ENCODE peak calls at places on chromosomes 3 and 15, in six cellular contexts. F is A549, R is Peyer's patch, X is tibial nerve, C is transverse colon, K is H1. A is an unnamed sample.

GRCh38 chr3:158920375-158920774 is 118.5 kb downstream of the MFSD1 start:
- DNase-seq in X (no peak), K (no peak), F (no peak), C (no peak), R (no peak), A (no peak)

GRCh38 chr3:39142067-39142466 is 11.3 kb downstream of the CSRNP1 start:
- DNase-seq in R (no peak), K (no peak), C (peak; percentile 73), F (no peak), X (no peak), A (no peak)

GRCh38 chr15:44101944-44102343 is 93.1 kb downstream of the FRMD5 start:
- DNase-seq in C (no peak), R (no peak), X (no peak), F (peak; percentile 8), K (no peak), A (no peak)

GRCh38 chr3:125194061-125194848 is 18.3 kb downstream of the SLC12A8 start:
- DNase-seq in C (no peak), X (no peak), R (no peak), K (no peak), F (no peak), A (no peak)

GRCh38 chr3:160921020-160921635 is 165.1 kb downstream of the PPM1L start:
- DNase-seq in C (no peak), F (peak; percentile 46), X (peak; percentile 22), R (no peak), K (no peak), A (peak; percentile 49)

GRCh38 chr15:63104727-63105126 is 16.9 kb upstream of the LACTB start:
- DNase-seq in C (no peak), R (no peak), X (no peak), K (no peak), F (no peak), A (no peak)

GRCh38 chr15:69224383-69224782 is 63.9 kb downstream of the GLCE start:
- DNase-seq in X (no peak), R (no peak), F (no peak), K (no peak), C (peak; percentile 73), A (no peak)

GRCh38 chr3:37031115-37031682 is 37.9 kb downstream of the MLH1 start:
- DNase-seq in F (no peak), K (no peak), C (no peak), X (no peak), R (no peak), A (peak; percentile 32)

GRCh38 chr3:66036586-66037061 is 2.1 kb downstream of the MAGI1 start:
- DNase-seq in C (no peak), R (no peak), K (peak; percentile 59), F (no peak), X (no peak), A (peak; percentile 14)

GRCh38 chr3:60301142-60301541 is 950.1 kb downstream of the FHIT start:
- DNase-seq in K (no peak), R (no peak), X (no peak), F (no peak), C (no peak), A (no peak)

GRCh38 chr3:148528024-148528423 is 169.7 kb upstream of the AGTR1 start:
- DNase-seq in K (no peak), R (no peak), F (no peak), C (no peak), X (no peak), A (no peak)

GRCh38 chr3:119240582-119241434 is at the start of gene B4GALT4:
- DNase-seq in R (peak; percentile 85), X (peak; percentile 71), F (peak; percentile 90), C (peak; percentile 93), K (peak; percentile 88), A (peak; percentile 91)
- TF ChIP-seq POLR2A in R (peak; percentile 95), X (peak; percentile 91), F (peak; percentile 80), C (peak; percentile 96), K (peak; percentile 89), A (no peak)

DNA sequence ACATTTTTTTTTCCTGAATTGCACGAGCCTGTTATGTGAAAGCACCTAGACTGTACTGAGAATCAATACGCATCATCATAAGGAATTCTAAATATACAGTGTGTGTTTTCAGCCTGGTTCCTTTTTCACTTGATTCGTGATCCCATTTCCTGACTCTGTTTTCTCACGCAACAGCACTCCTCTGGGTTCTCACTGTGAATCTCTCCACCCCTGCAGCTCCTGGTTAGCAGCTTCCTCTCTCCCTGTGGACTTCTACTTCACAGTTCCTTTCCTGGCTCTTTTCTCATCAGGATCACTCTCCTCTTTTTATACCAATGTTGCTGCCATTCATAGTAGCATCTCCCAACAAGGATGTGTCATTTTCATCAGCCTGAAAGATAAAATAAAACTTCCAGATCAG is 297.2 kb downstream of the CADM2 start:
- DNase-seq in K (no peak), C (no peak), F (no peak), R (no peak), X (no peak), A (no peak)
- H3K27ac ChIP-seq in K (no peak overlapping the region), C (no peak overlapping the region), F (no peak overlapping the region), R (no peak overlapping the region), X (no peak overlapping the region), A (no peak overlapping the region)

GRCh38 chr3:186097663-186098451 is 11.0 kb downstream of the ETV5 start:
- DNase-seq in C (peak; percentile 67), F (peak; percentile 91), X (peak; percentile 33), R (no peak), K (peak; percentile 84), A (peak; percentile 80)
- TF ChIP-seq POLR2A in C (no peak), F (no peak), X (no peak), R (no peak), K (peak; percentile 17), A (no peak)

DNA sequence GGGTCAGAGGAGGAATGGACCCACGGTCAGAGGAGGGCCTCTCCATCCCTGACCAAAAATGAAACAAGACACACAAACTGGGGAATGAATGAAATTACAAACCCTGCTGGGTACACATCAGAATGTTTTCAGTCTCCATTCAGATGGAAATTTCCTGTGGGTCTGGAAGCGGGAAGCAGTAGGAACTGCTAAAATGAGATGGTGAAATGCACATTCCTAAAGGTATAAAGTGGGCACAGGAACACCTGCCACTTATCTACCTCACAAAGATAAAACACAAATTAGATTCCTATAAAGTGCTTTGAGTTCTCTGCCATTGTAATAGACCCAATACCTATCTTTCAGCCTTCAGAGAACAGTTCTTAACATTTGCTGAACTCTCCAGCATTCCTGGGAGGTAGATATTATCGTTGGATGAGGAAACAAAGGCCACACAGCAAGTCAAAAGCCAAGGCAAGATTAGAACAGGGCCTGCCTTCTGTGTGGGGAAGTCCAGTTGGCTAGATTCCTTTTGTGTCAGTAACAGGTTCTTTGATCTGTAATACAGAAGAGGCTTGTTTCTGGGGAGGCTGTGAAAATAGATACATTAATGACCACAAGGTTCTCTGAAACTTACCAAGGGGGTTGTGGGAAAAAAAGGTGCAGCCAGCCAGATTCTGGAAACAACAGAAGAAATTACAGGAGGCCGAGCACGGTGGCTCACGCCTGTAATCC is 98.4 kb downstream of the IGF2BP2 start:
- DNase-seq in K (no peak), X (no peak), F (no peak), R (no peak), C (no peak), A (peak; percentile 41)
- H3K27ac ChIP-seq in K (no peak overlapping the region), X (no peak overlapping the region), F (no peak overlapping the region), R (no peak overlapping the region), C (no peak overlapping the region), A (no peak overlapping the region)

DNA sequence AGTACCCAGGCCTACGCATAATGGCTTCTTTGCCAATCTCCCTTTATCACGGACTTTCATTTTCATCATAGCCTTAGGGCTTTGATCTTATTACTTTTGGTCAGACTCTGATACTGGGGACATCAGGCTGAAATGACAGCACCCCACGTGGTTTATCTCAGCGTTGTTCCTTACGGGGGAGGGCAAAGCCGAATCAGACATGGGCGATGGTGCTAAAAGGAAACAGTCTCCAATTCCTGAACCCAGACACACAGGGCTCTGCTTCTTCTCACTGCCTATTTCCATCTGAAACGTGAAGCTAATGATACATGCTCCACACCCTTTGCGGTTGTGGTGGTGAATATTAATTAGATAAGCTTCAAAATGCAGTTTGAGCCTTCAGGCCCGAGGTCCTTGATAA is 59.4 kb upstream of the CD47 start:
- DNase-seq in F (no peak), R (no peak), C (no peak), K (no peak), X (no peak), A (no peak)
- TF ChIP-seq POLR2A in F (no peak), R (no peak), C (no peak), K (no peak), X (no peak), A (no peak)

DNA sequence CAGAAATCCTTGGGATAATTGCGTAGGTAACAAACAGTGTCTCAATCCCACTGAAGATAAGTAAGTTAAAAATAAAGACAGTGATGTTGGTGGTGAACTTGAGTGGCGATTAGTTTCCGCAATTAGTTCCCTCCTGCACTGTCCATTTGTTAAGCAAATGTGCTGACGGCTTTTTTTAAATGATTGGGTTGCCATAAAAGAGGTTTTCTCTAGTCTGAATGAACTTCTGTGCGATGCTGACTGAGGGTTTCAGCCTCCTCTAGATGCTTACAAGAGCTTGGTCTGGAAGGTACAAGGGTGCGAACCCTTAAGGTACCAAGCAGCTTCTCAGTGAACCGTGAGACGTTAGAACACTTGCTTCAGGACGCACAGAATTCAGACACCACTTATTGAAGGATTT is 746 bp downstream of the MCTP2 start:
- DNase-seq in K (no peak), R (no peak), C (no peak), F (no peak), X (no peak), A (no peak)
- H3K27ac ChIP-seq in K (no peak overlapping the region), R (peak overlapping the region; percentile 86), C (peak overlapping the region; percentile 89), F (no peak overlapping the region), X (peak overlapping the region; percentile 67), A (peak overlapping the region; percentile 16)

GRCh38 chr3:12662593-12663310 is 1.2 kb downstream of the RAF1 start:
- DNase-seq in K (no peak), X (peak; percentile 13), C (peak; percentile 51), F (peak; percentile 19), R (no peak), A (peak; percentile 53)
- TF ChIP-seq POLR2A in K (no peak), X (no peak), C (peak; percentile 23), F (no peak), R (peak; percentile 43), A (no peak)